ENCODE peak calls at places on chromosome 6, in four cellular contexts. One of them, this sample, is unnamed.

GRCh38 chr6:52591832-52592231 is 15.0 kb upstream of the TRAM2 start:
- DNase-seq in CD8-positive, alpha-beta T cell: no peak
- DNase-seq in PC-9: no peak
- DNase-seq in cardiac fibroblast: no peak
- DNase-seq in this sample: no peak

GRCh38 chr6:45942953-45943352 is 72.7 kb downstream of the CLIC5 start:
- DNase-seq in CD8-positive, alpha-beta T cell: no peak
- DNase-seq in PC-9: no peak
- DNase-seq in cardiac fibroblast: no peak
- DNase-seq in this sample: no peak

GRCh38 chr6:27275025-27275956 is 27.8 kb downstream of the PRSS16 start:
- DNase-seq in CD8-positive, alpha-beta T cell: no peak
- DNase-seq in PC-9: no peak
- DNase-seq in cardiac fibroblast: no peak
- DNase-seq in this sample: no peak

GRCh38 chr6:75348882-75349261 is 64.3 kb upstream of the TMEM30A start:
- DNase-seq in CD8-positive, alpha-beta T cell: no peak
- DNase-seq in PC-9: no peak
- DNase-seq in cardiac fibroblast: no peak
- DNase-seq in this sample: no peak

GRCh38 chr6:148383658-148384417 is 41.2 kb downstream of the SASH1 start:
- DNase-seq in CD8-positive, alpha-beta T cell: no peak
- DNase-seq in PC-9: no peak
- DNase-seq in cardiac fibroblast: no peak
- DNase-seq in this sample: no peak

GRCh38 chr6:109284675-109285074 is 97.6 kb downstream of the CD164 start:
- DNase-seq in CD8-positive, alpha-beta T cell: no peak
- DNase-seq in PC-9: no peak
- DNase-seq in cardiac fibroblast: no peak
- DNase-seq in this sample: no peak

GRCh38 chr6:141521440-141521839 is 611.3 kb upstream of the GJE1 start:
- DNase-seq in CD8-positive, alpha-beta T cell: no peak
- DNase-seq in PC-9: no peak
- DNase-seq in cardiac fibroblast: peak; percentile 26
- DNase-seq in this sample: no peak

GRCh38 chr6:110410534-110410933 is 4.8 kb downstream of the DDO start:
- DNase-seq in CD8-positive, alpha-beta T cell: no peak
- DNase-seq in PC-9: no peak
- DNase-seq in cardiac fibroblast: no peak
- DNase-seq in this sample: no peak

GRCh38 chr6:146850238-146850896 is 251.6 kb downstream of the ADGB start:
- DNase-seq in CD8-positive, alpha-beta T cell: no peak
- DNase-seq in PC-9: no peak
- DNase-seq in cardiac fibroblast: peak; percentile 63
- DNase-seq in this sample: no peak

GRCh38 chr6:137291441-137291840 is 72.3 kb upstream of the IFNGR1 start:
- DNase-seq in CD8-positive, alpha-beta T cell: no peak
- DNase-seq in PC-9: no peak
- DNase-seq in cardiac fibroblast: peak; percentile 71
- DNase-seq in this sample: no peak

GRCh38 chr6:119200774-119201173 is 122.3 kb upstream of the FAM184A start:
- DNase-seq in CD8-positive, alpha-beta T cell: no peak
- DNase-seq in PC-9: no peak
- DNase-seq in cardiac fibroblast: no peak
- DNase-seq in this sample: no peak
- TF ChIP-seq CTCF in CD8-positive, alpha-beta T cell: no peak
- TF ChIP-seq CTCF in PC-9: no peak
- TF ChIP-seq CTCF in cardiac fibroblast: no peak
- TF ChIP-seq CTCF in this sample: no peak

GRCh38 chr6:108127826-108128225 is 38.0 kb upstream of the NR2E1 start:
- DNase-seq in CD8-positive, alpha-beta T cell: no peak
- DNase-seq in PC-9: peak; percentile 19
- DNase-seq in cardiac fibroblast: peak; percentile 10
- DNase-seq in this sample: peak; percentile 94

GRCh38 chr6:108132863-108133262 is 33.0 kb upstream of the NR2E1 start:
- DNase-seq in CD8-positive, alpha-beta T cell: no peak
- DNase-seq in PC-9: no peak
- DNase-seq in cardiac fibroblast: no peak
- DNase-seq in this sample: no peak

GRCh38 chr6:108134213-108134973 is 31.4 kb upstream of the NR2E1 start:
- DNase-seq in CD8-positive, alpha-beta T cell: no peak
- DNase-seq in PC-9: no peak
- DNase-seq in cardiac fibroblast: no peak
- DNase-seq in this sample: no peak

GRCh38 chr6:108133594-108134179 is 32.1 kb upstream of the NR2E1 start:
- DNase-seq in CD8-positive, alpha-beta T cell: peak; percentile 34
- DNase-seq in PC-9: peak; percentile 80
- DNase-seq in cardiac fibroblast: peak; percentile 73
- DNase-seq in this sample: peak; percentile 38
- H3K4me3 ChIP-seq in CD8-positive, alpha-beta T cell: peak overlapping the region; percentile 37
- H3K4me3 ChIP-seq in PC-9: peak overlapping the region; percentile 60
- H3K4me3 ChIP-seq in cardiac fibroblast: peak overlapping the region; percentile 39
- H3K4me3 ChIP-seq in this sample: peak overlapping the region; percentile 26

GRCh38 chr6:31652925-31653724 is 664 bp upstream of the BAG6 start:
- DNase-seq in CD8-positive, alpha-beta T cell: peak; percentile 92
- DNase-seq in PC-9: no peak
- DNase-seq in cardiac fibroblast: peak; percentile 94
- DNase-seq in this sample: no peak
- TF ChIP-seq CTCF in CD8-positive, alpha-beta T cell: no peak
- TF ChIP-seq CTCF in PC-9: no peak
- TF ChIP-seq CTCF in cardiac fibroblast: no peak
- TF ChIP-seq CTCF in this sample: no peak

DNA sequence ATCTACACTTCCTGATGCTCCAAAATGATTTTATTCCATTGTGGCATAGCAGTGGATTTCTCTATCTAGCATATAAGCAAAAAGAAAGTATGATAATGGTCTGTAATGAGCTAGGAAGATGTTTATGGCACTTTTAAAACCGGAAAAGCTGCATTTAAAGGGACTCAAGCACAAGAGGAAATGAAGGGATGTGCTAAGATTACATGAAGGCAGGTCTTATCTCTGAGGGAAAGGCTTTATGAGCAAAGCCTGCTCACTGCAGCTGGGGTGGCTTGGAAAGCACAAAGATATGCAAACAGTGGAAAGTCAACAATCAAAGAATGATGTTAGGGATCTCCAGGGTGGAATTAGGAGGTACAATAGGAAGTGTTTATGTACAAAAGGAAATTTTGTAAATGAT is 138.2 kb downstream of the TENT5A start:
- DNase-seq in CD8-positive, alpha-beta T cell: no peak
- DNase-seq in PC-9: no peak
- DNase-seq in cardiac fibroblast: peak; percentile 42
- DNase-seq in this sample: peak; percentile 39
- H3K4me3 ChIP-seq in CD8-positive, alpha-beta T cell: no peak overlapping the region
- H3K4me3 ChIP-seq in PC-9: no peak overlapping the region
- H3K4me3 ChIP-seq in cardiac fibroblast: no peak overlapping the region
- H3K4me3 ChIP-seq in this sample: no peak overlapping the region

This sample was measured in LNCaP clone FGC.